ENCODE peak calls at places on chromosomes 6 and 20, in six cellular contexts. K is K562; R is CD8-positive, alpha-beta T cell; H is sigmoid colon; A is PC-3; S is heart right ventricle. L is an unnamed sample.

GRCh38 chr20:5947276-5947675 is 3.1 kb downstream of the TRMT6 start:
- DNase-seq in R (no peak), A (peak; percentile 80), K (no peak), H (no peak), S (no peak), L (no peak)

GRCh38 chr6:14386263-14386981 is 268.9 kb downstream of the CD83 start:
- DNase-seq in A (no peak), R (no peak), H (no peak), K (no peak), S (no peak), L (no peak)

GRCh38 chr6:6131492-6132109 is 124.9 kb upstream of the NRN1 start:
- DNase-seq in R (no peak), A (peak; percentile 70), H (no peak), S (no peak), K (peak; percentile 59), L (no peak)

GRCh38 chr6:136089885-136090284 is 160.2 kb downstream of the MTFR2 start:
- DNase-seq in R (no peak), H (no peak), A (peak; percentile 31), S (no peak), K (no peak), L (no peak)

GRCh38 chr20:4812216-4812615 is 90.5 kb downstream of the PRND start:
- DNase-seq in H (no peak), R (no peak), S (no peak), A (no peak), K (no peak), L (no peak)

GRCh38 chr20:10523438-10523837 is 88.3 kb downstream of the SLX4IP start:
- DNase-seq in S (no peak), A (peak; percentile 37), R (no peak), K (no peak), H (peak; percentile 81), L (no peak)

GRCh38 chr6:16836186-16836981 is 75.1 kb upstream of the ATXN1 start:
- DNase-seq in R (no peak), H (no peak), S (no peak), A (no peak), K (no peak), L (no peak)

GRCh38 chr20:4095639-4096038 is 80.3 kb upstream of the RNF24 start:
- DNase-seq in A (no peak), H (no peak), K (no peak), R (no peak), S (no peak), L (no peak)

GRCh38 chr20:15378151-15378550 is 1040.7 kb upstream of the FLRT3 start:
- DNase-seq in S (no peak), A (peak; percentile 11), R (no peak), K (no peak), H (no peak), L (no peak)

GRCh38 chr6:41634657-41635056 is 3.6 kb upstream of the MDFI start:
- DNase-seq in K (no peak), S (no peak), A (no peak), R (no peak), H (peak; percentile 58), L (no peak)

GRCh38 chr6:98695076-98695816 is 139.1 kb upstream of the POU3F2 start:
- DNase-seq in H (no peak), R (no peak), A (no peak), S (no peak), K (no peak), L (no peak)

GRCh38 chr20:1307571-1307971 is 21.4 kb downstream of the SDCBP2 start:
- DNase-seq in K (no peak), S (no peak), H (no peak), R (no peak), A (no peak), L (no peak)

GRCh38 chr20:44644384-44645131 is 6.9 kb downstream of the ADA start:
- DNase-seq in R (peak; percentile 13), A (no peak), S (no peak), K (no peak), H (no peak), L (no peak)

GRCh38 chr6:113879186-113880096 is 22.3 kb downstream of the MARCKS start:
- DNase-seq in S (no peak), H (peak; percentile 77), R (no peak), A (peak; percentile 76), K (peak; percentile 66), L (no peak)

GRCh38 chr6:159582736-159583135 is 110.3 kb downstream of the SOD2 start:
- DNase-seq in R (no peak), S (no peak), A (no peak), K (no peak), H (no peak), L (no peak)

GRCh38 chr6:137044366-137045220 is at the start of gene IL20RA:
- DNase-seq in S (peak; percentile 41), H (peak; percentile 69), K (no peak), A (peak; percentile 38), R (no peak), L (no peak)

GRCh38 chr20:34705008-34705382 is 851 bp downstream of the TP53INP2 start:
- DNase-seq in A (no peak), S (no peak), H (no peak), K (no peak), R (no peak), L (no peak)

GRCh38 chr6:136251394-136251793 is 1.3 kb upstream of the MTFR2 start:
- DNase-seq in K (peak; percentile 64), H (no peak), A (no peak), S (no peak), R (no peak), L (no peak)

GRCh38 chr20:4090756-4091331 is 75.5 kb upstream of the RNF24 start:
- DNase-seq in A (no peak), R (no peak), S (no peak), H (no peak), K (peak; percentile 44), L (peak; percentile 61)

GRCh38 chr6:1851681-1852456 is 242.2 kb downstream of the FOXC1 start:
- DNase-seq in A (no peak), S (no peak), R (no peak), H (no peak), K (no peak), L (no peak)

GRCh38 chr6:169779092-169779815 is 27.8 kb downstream of the ERMARD start:
- DNase-seq in A (no peak), R (no peak), H (no peak), S (no peak), K (no peak), L (no peak)

GRCh38 chr6:35600659-35601125 is 88.0 kb upstream of the TULP1 start:
- DNase-seq in A (no peak), K (no peak), S (no peak), H (no peak), R (no peak), L (no peak)

GRCh38 chr6:35599761-35600658 is 87.3 kb upstream of the TULP1 start:
- DNase-seq in K (no peak), S (no peak), A (no peak), R (no peak), H (no peak), L (no peak)

GRCh38 chr6:35603326-35604202 is 85.2 kb downstream of the FKBP5 start:
- DNase-seq in R (no peak), A (peak; percentile 67), H (no peak), K (no peak), S (no peak), L (no peak)

GRCh38 chr6:35601331-35602132 is 87.2 kb downstream of the FKBP5 start:
- DNase-seq in S (no peak), A (peak; percentile 88), K (no peak), H (peak; percentile 92), R (peak; percentile 57), L (peak; percentile 88)

GRCh38 chr6:35602133-35602946 is 86.4 kb downstream of the FKBP5 start:
- DNase-seq in S (no peak), A (peak; percentile 28), R (no peak), K (no peak), H (peak; percentile 81), L (no peak)
- H3K4me3 ChIP-seq in S (peak overlapping the region; percentile 37), A (peak overlapping the region; percentile 50), R (peak overlapping the region; percentile 38), K (no peak overlapping the region), H (no peak overlapping the region), L (peak overlapping the region; percentile 11)

GRCh38 chr6:53894086-53894485 is 99.3 kb downstream of the LRRC1 start:
- DNase-seq in R (no peak), K (peak; percentile 1), A (peak; percentile 50), H (peak; percentile 75), S (no peak), L (peak; percentile 6)
- H3K27ac ChIP-seq in R (no peak overlapping the region), K (no peak overlapping the region), A (no peak overlapping the region), H (no peak overlapping the region), S (no peak overlapping the region), L (no peak overlapping the region)

DNA sequence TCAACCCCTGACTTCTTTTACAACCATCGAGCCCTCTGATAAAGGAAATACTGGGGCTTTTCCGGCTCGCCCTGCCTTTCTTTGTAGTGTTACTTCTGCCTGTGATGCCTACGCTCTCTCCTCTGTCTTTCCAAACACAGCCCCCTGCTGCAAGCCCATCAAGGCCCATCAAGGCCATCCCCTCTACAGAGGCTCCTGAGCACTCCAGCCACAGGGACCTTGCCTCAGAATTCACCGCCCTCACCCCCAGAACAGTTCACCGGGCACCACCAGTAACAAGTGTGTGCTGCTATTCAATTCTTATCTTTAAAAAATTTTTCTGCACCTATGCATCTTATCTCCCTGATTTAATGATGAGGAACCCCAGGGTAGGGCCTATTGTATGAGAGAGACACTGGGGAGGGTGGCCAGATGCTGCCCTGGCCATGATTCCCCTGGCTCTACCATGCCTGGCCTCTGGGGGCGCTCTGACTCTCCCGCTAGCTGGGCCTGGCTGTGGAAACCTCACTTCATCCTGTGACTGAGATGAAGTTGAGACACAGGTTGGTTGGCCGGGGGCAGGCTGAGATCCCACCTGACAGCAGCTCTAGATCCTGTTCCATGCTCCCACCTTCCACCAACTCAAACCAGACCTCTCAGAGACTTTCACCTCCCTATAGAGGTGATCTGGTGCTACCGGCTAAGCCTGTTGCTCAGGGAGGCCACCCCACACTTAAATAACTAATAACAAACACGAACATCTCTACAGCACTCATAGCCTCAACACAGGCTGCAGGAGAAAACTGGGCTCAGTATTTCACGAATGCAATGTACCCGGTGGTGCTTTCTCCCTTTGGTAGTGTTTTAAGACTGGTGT is 19.2 kb upstream of the GLP1R start:
- DNase-seq in H (no peak), S (peak; percentile 16), K (peak; percentile 66), R (peak; percentile 12), A (peak; percentile 49), L (no peak)
- TF ChIP-seq CTCF in H (peak; percentile 5), S (peak; percentile 52), K (peak; percentile 96), R (peak; percentile 58), A (peak; percentile 87), L (peak; percentile 70)

GRCh38 chr20:64258071-64258823 is 2.7 kb downstream of the PCMTD2 start:
- DNase-seq in S (no peak), R (no peak), K (no peak), A (no peak), H (no peak), L (no peak)

GRCh38 chr20:64264091-64264490 is 8.5 kb downstream of the PCMTD2 start:
- DNase-seq in A (no peak), R (no peak), K (no peak), S (no peak), H (no peak), L (no peak)

GRCh38 chr20:64260239-64260638 is 4.7 kb downstream of the PCMTD2 start:
- DNase-seq in S (no peak), H (no peak), R (no peak), A (no peak), K (no peak), L (no peak)

GRCh38 chr20:64257107-64257757 is 1.7 kb downstream of the PCMTD2 start:
- DNase-seq in R (no peak), S (no peak), A (no peak), K (no peak), H (no peak), L (no peak)

DNA sequence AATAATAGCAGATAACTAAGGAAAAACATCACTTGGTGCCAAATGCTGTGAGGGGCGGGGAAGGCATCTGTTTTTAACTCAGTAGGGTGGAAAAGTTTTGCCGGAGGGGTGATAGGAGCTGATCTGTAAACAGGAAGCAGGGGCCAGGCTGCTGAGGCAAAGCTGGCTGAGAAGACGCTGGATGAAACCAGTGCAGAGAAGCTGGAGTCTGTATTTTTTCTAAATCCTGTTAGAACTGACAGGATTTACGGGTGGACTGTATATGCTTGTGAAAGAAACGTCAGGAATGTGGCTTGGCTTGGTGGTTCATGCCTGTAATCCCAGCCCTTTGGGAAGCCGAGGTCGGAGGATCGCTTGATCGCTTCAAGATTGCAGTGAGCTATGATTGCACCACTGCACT is 5.6 kb downstream of the PCMTD2 start:
- DNase-seq in R (no peak), H (peak; percentile 88), A (no peak), K (no peak), S (peak; percentile 38), L (peak; percentile 8)
- H3K4me3 ChIP-seq in R (no peak overlapping the region), H (no peak overlapping the region), A (no peak overlapping the region), K (no peak overlapping the region), S (peak overlapping the region; percentile 21), L (no peak overlapping the region)